ENCODE peak calls at places on chromosomes 5 and 9, in six cellular contexts. E, Q, P, I, O and L are unnamed samples.

GRCh38 chr9:108434036-108434435 is 421.8 kb downstream of the ACTL7B start:
- DNase-seq in E (peak; percentile 3), O (no peak), Q (no peak), P (no peak), I (no peak), L (no peak)

GRCh38 chr5:131745594-131746175 is 51.1 kb downstream of the FNIP1 start:
- DNase-seq in P (no peak), O (no peak), Q (no peak), I (no peak), E (peak; percentile 27), L (no peak)

GRCh38 chr9:21709464-21710058 is 92.9 kb upstream of the MTAP start:
- DNase-seq in E (peak; percentile 25), P (peak; percentile 75), I (no peak), O (peak; percentile 66), Q (no peak), L (no peak)

GRCh38 chr5:7759257-7759871 is 91.6 kb downstream of the CFAP90 start:
- DNase-seq in P (no peak), E (no peak), Q (no peak), O (no peak), I (no peak), L (no peak)

GRCh38 chr5:143646961-143647360 is 165.0 kb upstream of the HMHB1 start:
- DNase-seq in E (no peak), P (no peak), O (no peak), Q (no peak), I (no peak), L (no peak)

GRCh38 chr5:132220476-132220875 is 7.2 kb downstream of the P4HA2 start:
- DNase-seq in E (no peak), I (no peak), Q (no peak), P (no peak), O (no peak), L (no peak)

GRCh38 chr5:7745882-7746735 is 104.8 kb downstream of the CFAP90 start:
- DNase-seq in I (peak; percentile 17), Q (peak; percentile 80), P (peak; percentile 71), E (peak; percentile 62), O (peak; percentile 89), L (no peak)

GRCh38 chr9:4573634-4574391 is 83.5 kb downstream of the SLC1A1 start:
- DNase-seq in Q (no peak), I (no peak), P (no peak), E (no peak), O (no peak), L (no peak)

GRCh38 chr9:16726718-16727451 is 143.6 kb downstream of the BNC2 start:
- DNase-seq in I (no peak), P (peak; percentile 95), E (no peak), Q (peak; percentile 93), O (peak; percentile 79), L (peak; percentile 92)

GRCh38 chr5:67960939-67961338 is 254.6 kb upstream of the PIK3R1 start:
- DNase-seq in P (no peak), E (no peak), Q (no peak), O (peak; percentile 38), I (no peak), L (no peak)